ENCODE peak calls at places on chromosomes 5 and 9, in five cellular contexts. V, B, D, Y and Q are unnamed samples.

GRCh38 chr9:106467113-106467846 is 395.7 kb upstream of the ZNF462 start:
- DNase-seq in D (no peak), B (no peak), Y (no peak), V (no peak), Q (no peak)

GRCh38 chr9:129656795-129657390 is 8.6 kb upstream of the PRRX2 start:
- DNase-seq in B (no peak), Y (no peak), D (no peak), V (peak), Q (no peak)

GRCh38 chr5:171623551-171624097 is 162.0 kb upstream of the SMIM23 start:
- DNase-seq in Y (no peak), B (no peak), D (no peak), V (no peak), Q (no peak)

GRCh38 chr5:165370772-165371171 is 1865.4 kb downstream of the MAT2B start:
- DNase-seq in V (no peak), Y (no peak), D (no peak), B (no peak), Q (no peak)

GRCh38 chr5:161765611-161766010 is 80.1 kb downstream of the GABRA6 start:
- DNase-seq in D (no peak), V (no peak), Y (no peak), B (no peak), Q (no peak)

GRCh38 chr9:115301581-115301980 is 183.6 kb upstream of the TNC start:
- DNase-seq in D (no peak), B (no peak), Y (no peak), V (no peak), Q (no peak)

GRCh38 chr5:173888473-173889135 is 455 bp downstream of the CPEB4 start:
- DNase-seq in V (no peak), B (peak), Y (peak), D (no peak), Q (no peak)

GRCh38 chr5:109567374-109568044 is 122.2 kb upstream of the MAN2A1 start:
- DNase-seq in V (no peak), B (no peak), D (no peak), Y (peak), Q (no peak)

GRCh38 chr5:40578501-40579451 is 100.9 kb upstream of the PTGER4 start:
- DNase-seq in V (no peak), D (no peak), B (no peak), Y (peak), Q (no peak)

GRCh38 chr9:137554349-137554748 is 2.7 kb downstream of the MRPL41 start:
- DNase-seq in B (no peak), Y (no peak), D (no peak), V (no peak), Q (no peak)

GRCh38 chr5:94281402-94281801 is 337.0 kb downstream of the KIAA0825 start:
- DNase-seq in Y (no peak), D (no peak), B (no peak), V (no peak), Q (no peak)

GRCh38 chr9:122173670-122174069 is 14.0 kb downstream of the MORN5 start:
- DNase-seq in D (no peak), B (no peak), V (no peak), Y (no peak), Q (no peak)

GRCh38 chr9:95091574-95091970 is 225.9 kb downstream of the FANCC start:
- DNase-seq in Y (no peak), B (no peak), V (no peak), D (no peak), Q (no peak)

GRCh38 chr9:108894225-108894997 is 32.3 kb downstream of the ACTL7A start:
- DNase-seq in Y (no peak), V (no peak), B (no peak), D (no peak), Q (no peak)

GRCh38 chr5:135745897-135746500 is 88.5 kb upstream of the SLC25A48 start:
- DNase-seq in V (no peak), D (no peak), Y (no peak), B (no peak), Q (no peak)

GRCh38 chr9:135995816-135996215 is 34.6 kb upstream of the UBAC1 start:
- DNase-seq in Y (no peak), V (no peak), D (no peak), B (no peak), Q (no peak)

GRCh38 chr5:10513501-10514442 is 50.1 kb upstream of the ANKRD33B start:
- DNase-seq in B (no peak), D (no peak), Y (peak), V (peak), Q (no peak)

GRCh38 chr9:72909428-72909827 is 43.4 kb downstream of the ALDH1A1 start:
- DNase-seq in V (no peak), Y (no peak), B (no peak), D (no peak), Q (no peak)

GRCh38 chr5:78277715-78278114 is 16.8 kb downstream of the AP3B1 start:
- DNase-seq in Y (no peak), B (no peak), V (no peak), D (no peak), Q (no peak)

GRCh38 chr5:127754727-127755126 is 51.5 kb downstream of the CCDC192 start:
- DNase-seq in Y (no peak), B (no peak), V (no peak), D (no peak), Q (no peak)

GRCh38 chr5:17223375-17224185 is 6.1 kb downstream of the BASP1 start:
- DNase-seq in B (no peak), Y (no peak), D (no peak), V (no peak), Q (no peak)

GRCh38 chr9:3875371-3876132 is 349.8 kb upstream of the RFX3 start:
- DNase-seq in B (no peak), V (peak), Y (peak), D (no peak), Q (no peak)

GRCh38 chr9:3157011-3157410 is 313.1 kb upstream of the PUM3 start:
- DNase-seq in B (no peak), D (no peak), Y (no peak), V (no peak), Q (no peak)

GRCh38 chr5:119708076-119708790 is 78.9 kb downstream of the FAM170A start:
- DNase-seq in Y (no peak), B (no peak), V (no peak), D (no peak), Q (no peak)

GRCh38 chr5:151406322-151406947 is 41.0 kb upstream of the SLC36A1 start:
- DNase-seq in B (no peak), V (no peak), Y (peak), D (no peak), Q (no peak)

GRCh38 chr9:109520475-109521132 is 22.5 kb upstream of the PTPN3 start:
- DNase-seq in Y (peak), B (peak), V (peak), D (peak), Q (peak)

GRCh38 chr5:159971931-159972461 is 36.9 kb upstream of the TTC1 start:
- DNase-seq in B (peak), D (peak), Y (peak), V (no peak), Q (no peak)

GRCh38 chr5:171424726-171425125 is 5.3 kb downstream of the FGF18 start:
- DNase-seq in Y (no peak), B (no peak), D (no peak), V (no peak), Q (no peak)

GRCh38 chr9:77865385-77865784 is 166.2 kb downstream of the GNAQ start:
- DNase-seq in B (no peak), V (no peak), Y (no peak), D (no peak), Q (no peak)

GRCh38 chr5:33275391-33275790 is 165.4 kb upstream of the TARS1 start:
- DNase-seq in D (no peak), Y (no peak), B (no peak), V (no peak), Q (no peak)

GRCh38 chr9:14314929-14315753 is 1.2 kb upstream of the NFIB start:
- DNase-seq in B (no peak), V (no peak), D (peak), Y (peak), Q (peak)

GRCh38 chr5:14705556-14705955 is 41.0 kb downstream of the OTULIN start:
- DNase-seq in V (no peak), Y (no peak), B (no peak), D (no peak), Q (no peak)

GRCh38 chr9:17578911-17579793 is at the start of gene SH3GL2:
- DNase-seq in D (peak), Y (peak), B (peak), V (peak), Q (peak)

GRCh38 chr5:56979968-56980367 is 28.0 kb upstream of the MIER3 start:
- DNase-seq in Y (no peak), D (no peak), B (no peak), V (no peak), Q (no peak)

GRCh38 chr9:74511333-74511732 is 14.2 kb downstream of the RORB start:
- DNase-seq in D (no peak), B (no peak), V (no peak), Y (no peak), Q (no peak)

GRCh38 chr9:124373386-124373785 is 41.9 kb downstream of the PSMB7 start:
- DNase-seq in Y (no peak), B (no peak), D (no peak), V (no peak), Q (no peak)

GRCh38 chr9:1217076-1217475 is 166.9 kb downstream of the DMRT2 start:
- DNase-seq in V (no peak), D (no peak), Y (peak), B (no peak), Q (no peak)